ENCODE peak calls at places on chromosomes 13 and 19, in nine cellular contexts. L is activated CD4-positive, alpha-beta T cell treated with anti-CD3 and anti-CD28 coated beads for 24 hours; N is PC-9; C is psoas muscle; J is brain microvascular endothelial cell; F is stimulated activated CD4-positive, alpha-beta T cell treated with anti-CD3 and anti-CD28 coated beads, Interleukin-1b, Interleukin-23, amount 100 ng/mL, for 1 hour; R is T-helper 9 cell; A is activated CD8-positive, alpha-beta memory T cell treated with anti-CD3 and anti-CD28 coated beads for 1 hour; K is BE2C. I is an unnamed sample.
A peak's percentile ranks its signal among the peaks of the same experiment; 100 is the strongest.

GRCh38 chr19:35013820-35014754 is 14.0 kb downstream of the GRAMD1A start:
- DNase-seq in L (no peak), N (no peak), C (no peak), J (no peak), F (peak; percentile 41), R (peak; percentile 64), A (peak; percentile 40), K (no peak), I (peak; percentile 69)

GRCh38 chr19:46574533-46574932 is 26.6 kb upstream of the CALM3 start:
- DNase-seq in L (peak; percentile 12), N (no peak), C (no peak), J (no peak), F (no peak), R (peak; percentile 6), A (no peak), K (peak; percentile 22), I (peak; percentile 14)

GRCh38 chr19:610801-611505 is 21.3 kb downstream of the HCN2 start:
- DNase-seq in L (no peak), N (no peak), C (peak; percentile 62), J (peak; percentile 92), F (no peak), R (peak; percentile 47), A (no peak), K (peak; percentile 86), I (peak; percentile 61)

GRCh38 chr13:36549771-36550170 is 117.5 kb downstream of the CCNA1 start:
- DNase-seq in L (no peak), N (no peak), C (no peak), J (no peak), F (no peak), R (no peak), A (no peak), K (peak; percentile 38), I (no peak)

GRCh38 chr13:97460004-97460756 is 26.2 kb downstream of the RAP2A start:
- DNase-seq in L (no peak), N (peak; percentile 20), C (no peak), J (no peak), F (no peak), R (no peak), A (no peak), K (no peak), I (no peak)

GRCh38 chr19:37160153-37160552 is 12.3 kb downstream of the ZNF585A start:
- DNase-seq in L (no peak), N (no peak), C (no peak), J (no peak), F (no peak), R (no peak), A (no peak), K (no peak), I (no peak)

GRCh38 chr13:67296511-67296910 is 66.4 kb upstream of the PCDH9 start:
- DNase-seq in L (no peak), N (no peak), C (no peak), J (peak; percentile 14), F (no peak), R (no peak), A (no peak), K (no peak), I (no peak)

GRCh38 chr19:5547881-5548280 is 19.9 kb downstream of the TINCR start:
- DNase-seq in L (no peak), N (peak; percentile 48), C (no peak), J (peak; percentile 13), F (no peak), R (no peak), A (no peak), K (peak; percentile 49), I (no peak)

GRCh38 chr19:54388803-54389144 is 24.0 kb upstream of the LAIR1 start:
- DNase-seq in L (no peak), N (no peak), C (no peak), J (no peak), F (no peak), R (no peak), A (no peak), K (no peak), I (no peak)

GRCh38 chr19:30391554-30392551 is 19.7 kb downstream of the ZNF536 start:
- DNase-seq in L (no peak), N (no peak), C (no peak), J (no peak), F (no peak), R (no peak), A (no peak), K (no peak), I (no peak)

GRCh38 chr19:18274776-18275356 is 614 bp upstream of the IQCN start:
- DNase-seq in L (no peak), N (peak; percentile 77), C (peak; percentile 90), J (peak; percentile 76), F (no peak), R (no peak), A (no peak), K (peak; percentile 53), I (no peak)

GRCh38 chr13:63696055-63696454 is 2280.4 kb upstream of the PCDH20 start:
- DNase-seq in L (no peak), N (no peak), C (no peak), J (no peak), F (no peak), R (no peak), A (no peak), K (no peak), I (no peak)

GRCh38 chr13:77863037-77863630 is 55.5 kb downstream of the EDNRB start:
- DNase-seq in L (no peak), N (no peak), C (no peak), J (no peak), F (no peak), R (no peak), A (no peak), K (no peak), I (no peak)

GRCh38 chr19:1449467-1450442 is at the start of gene APC2:
- DNase-seq in L (no peak), N (no peak), C (no peak), J (no peak), F (no peak), R (no peak), A (no peak), K (peak; percentile 95), I (no peak)

GRCh38 chr19:33905937-33906577 is 109.4 kb downstream of the KCTD15 start:
- DNase-seq in L (no peak), N (no peak), C (peak; percentile 75), J (peak; percentile 3), F (no peak), R (no peak), A (no peak), K (no peak), I (no peak)

GRCh38 chr19:31232220-31232619 is 117.0 kb downstream of the TSHZ3 start:
- DNase-seq in L (no peak), N (no peak), C (no peak), J (no peak), F (no peak), R (no peak), A (no peak), K (no peak), I (no peak)

GRCh38 chr19:53671621-53672111 is 39.9 kb downstream of the DPRX start:
- DNase-seq in L (no peak), N (no peak), C (no peak), J (no peak), F (no peak), R (no peak), A (no peak), K (no peak), I (no peak)

GRCh38 chr13:95541308-95541707 is 11.2 kb upstream of the CLDN10 start:
- DNase-seq in L (no peak), N (no peak), C (no peak), J (no peak), F (no peak), R (no peak), A (no peak), K (no peak), I (no peak)

I was measured in T-helper 22 cell.